ENCODE peak calls at places on chromosome 20, in eight cellular contexts. V, Z, W, O, F, Y, K and P are unnamed samples.
A peak's percentile ranks its signal among the peaks of the same experiment; 100 is the strongest.

GRCh38 chr20:42083280-42083679 is 465.1 kb upstream of the CHD6 start:
- DNase-seq in V (no peak), Y (no peak), W (no peak), O (no peak), K (no peak), F (no peak), Z (no peak), P (no peak)

GRCh38 chr20:20410678-20411077 is 42.8 kb downstream of the INSM1 start:
- DNase-seq in V (no peak), K (no peak), F (peak; percentile 58), Y (no peak), W (no peak), Z (no peak), O (no peak), P (no peak)

GRCh38 chr20:51195419-51195901 is 172.6 kb upstream of the KCNG1 start:
- DNase-seq in F (no peak), K (no peak), W (no peak), Z (no peak), O (no peak), V (no peak), Y (peak; percentile 42), P (no peak)

GRCh38 chr20:63071541-63072181 is 64.9 kb upstream of the BHLHE23 start:
- DNase-seq in K (no peak), Z (peak; percentile 50), V (no peak), Y (peak; percentile 35), F (no peak), O (no peak), W (peak; percentile 63), P (no peak)

GRCh38 chr20:14415492-14415891 is 78.1 kb upstream of the FLRT3 start:
- DNase-seq in W (no peak), Z (no peak), K (no peak), Y (no peak), V (no peak), O (no peak), F (no peak), P (no peak)

GRCh38 chr20:63691711-63692435 is 4.6 kb upstream of the TNFRSF6B start:
- DNase-seq in Y (no peak), Z (no peak), W (no peak), K (no peak), V (no peak), F (no peak), O (no peak), P (no peak)

GRCh38 chr20:36573798-36574277 is 441 bp downstream of the TGIF2 start:
- DNase-seq in W (peak; percentile 88), V (peak; percentile 59), Y (peak; percentile 9), K (peak; percentile 52), Z (no peak), O (peak; percentile 38), F (peak; percentile 43), P (peak; percentile 29)

GRCh38 chr20:35187584-35188190 is 15.8 kb downstream of the PROCR start:
- DNase-seq in K (no peak), V (no peak), W (no peak), F (no peak), Y (no peak), O (no peak), Z (no peak), P (no peak)

GRCh38 chr20:58864346-58864745 is 11.8 kb downstream of the GNAS start:
- DNase-seq in O (no peak), Z (no peak), V (no peak), W (no peak), Y (no peak), F (no peak), K (no peak), P (no peak)

GRCh38 chr20:15061061-15061430 is 723.6 kb upstream of the FLRT3 start:
- DNase-seq in F (no peak), K (no peak), W (no peak), O (no peak), Z (no peak), Y (no peak), V (no peak), P (no peak)

GRCh38 chr20:46550441-46550840 is at the start of gene OCSTAMP:
- DNase-seq in F (no peak), W (peak; percentile 67), Y (no peak), O (no peak), Z (no peak), K (no peak), V (no peak), P (no peak)

GRCh38 chr20:20490673-20491072 is 122.8 kb downstream of the INSM1 start:
- DNase-seq in K (no peak), Z (no peak), F (no peak), W (no peak), O (no peak), Y (no peak), V (no peak), P (no peak)

GRCh38 chr20:44616604-44616964 is 34.2 kb downstream of the PKIG start:
- DNase-seq in W (no peak), Y (no peak), O (no peak), F (peak; percentile 68), Z (no peak), K (no peak), V (no peak), P (no peak)

GRCh38 chr20:41136336-41136694 is 1.0 kb upstream of the PLCG1 start:
- DNase-seq in Y (no peak), W (no peak), V (peak; percentile 29), F (no peak), Z (no peak), K (no peak), O (no peak), P (no peak)

GRCh38 chr20:44711237-44711636 is 3.9 kb upstream of the CCN5 start:
- DNase-seq in V (no peak), F (peak; percentile 55), Z (no peak), O (no peak), W (no peak), K (no peak), Y (no peak), P (no peak)

GRCh38 chr20:40578961-40579360 is 110.1 kb downstream of the MAFB start:
- DNase-seq in F (no peak), K (no peak), Z (no peak), V (no peak), Y (no peak), O (no peak), W (no peak), P (no peak)

GRCh38 chr20:1824834-1825233 is 70.4 kb upstream of the SIRPA start:
- DNase-seq in K (no peak), O (no peak), W (no peak), F (no peak), V (no peak), Z (no peak), Y (no peak), P (no peak)

GRCh38 chr20:32527052-32527446 is 58.1 kb downstream of the NOL4L start:
- DNase-seq in Z (no peak), K (no peak), Y (no peak), O (no peak), V (no peak), W (no peak), F (no peak), P (no peak)

GRCh38 chr20:35542990-35543389 is 1.1 kb downstream of the ERGIC3 start:
- DNase-seq in O (no peak), F (no peak), W (no peak), K (no peak), Y (no peak), V (no peak), Z (no peak), P (no peak)

GRCh38 chr20:17850674-17851006 is 118.0 kb downstream of the SNX5 start:
- DNase-seq in W (no peak), K (no peak), Z (no peak), F (no peak), Y (no peak), O (no peak), V (no peak), P (no peak)

GRCh38 chr20:17848249-17848648 is 120.3 kb downstream of the SNX5 start:
- DNase-seq in Z (no peak), V (no peak), F (no peak), W (no peak), K (no peak), Y (no peak), O (no peak), P (no peak)

GRCh38 chr20:17849111-17849900 is 119.3 kb downstream of the SNX5 start:
- DNase-seq in K (no peak), F (no peak), Z (no peak), Y (no peak), W (no peak), O (no peak), V (no peak), P (no peak)

GRCh38 chr20:17849901-17850673 is 118.5 kb downstream of the SNX5 start:
- DNase-seq in W (no peak), V (no peak), K (no peak), O (no peak), Z (no peak), F (peak; percentile 76), Y (peak; percentile 97), P (no peak)

DNA sequence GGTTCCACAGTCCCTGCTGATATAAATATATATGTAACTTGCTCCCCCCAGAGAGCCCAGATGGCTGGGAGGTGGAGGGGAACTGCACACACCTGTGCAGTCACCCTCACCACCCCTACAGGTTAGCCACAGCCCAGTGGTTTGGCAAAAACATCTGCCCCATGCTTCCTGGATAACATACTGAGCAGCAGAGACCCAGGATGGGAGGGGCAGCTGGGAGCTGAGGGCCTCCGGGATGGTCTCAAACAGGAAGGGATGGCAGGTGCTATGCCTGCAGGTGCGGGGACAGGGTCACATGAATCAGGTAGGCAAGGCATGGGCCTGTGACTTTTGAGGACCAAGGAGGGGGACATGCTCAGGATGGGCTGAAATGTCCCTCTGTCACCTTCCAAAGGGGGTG is 119.9 kb downstream of the SNX5 start:
- DNase-seq in W (no peak), V (peak; percentile 46), Z (no peak), K (no peak), O (no peak), F (no peak), Y (no peak), P (no peak)
- H3K4me1 ChIP-seq in W (peaks cover 2% of the 10 kb centered on the region), V (no peaks in the 10 kb centered on the region), Z (peaks cover 2% of the 10 kb centered on the region), K (no peaks in the 10 kb centered on the region), O (no peaks in the 10 kb centered on the region), F (peaks cover 54% of the 10 kb centered on the region), Y (peaks cover 52% of the 10 kb centered on the region), P (no peaks in the 10 kb centered on the region)

GRCh38 chr20:56222945-56223344 is 25.6 kb upstream of the MC3R start:
- DNase-seq in F (no peak), Z (no peak), O (no peak), K (no peak), Y (peak; percentile 52), W (no peak), V (no peak), P (no peak)
- H3K9me3 ChIP-seq in F (peaks cover 22% of the 10 kb centered on the region), Z (no peaks in the 10 kb centered on the region), O (no peaks in the 10 kb centered on the region), K (no peaks in the 10 kb centered on the region), Y (peaks cover 13% of the 10 kb centered on the region), W (no peaks in the 10 kb centered on the region), V (no peaks in the 10 kb centered on the region), P (no peaks in the 10 kb centered on the region)

GRCh38 chr20:17859002-17859615 is 109.5 kb downstream of the SNX5 start:
- DNase-seq in V (peak; percentile 43), F (no peak), W (no peak), Z (no peak), K (no peak), O (no peak), Y (no peak), P (no peak)
- H3K4me1 ChIP-seq in V (no peaks in the 10 kb centered on the region), F (peaks cover 29% of the 10 kb centered on the region), W (peaks cover 6% of the 10 kb centered on the region), Z (peaks cover 4% of the 10 kb centered on the region), K (peaks cover 11% of the 10 kb centered on the region), O (peaks cover 14% of the 10 kb centered on the region), Y (peaks cover 31% of the 10 kb centered on the region), P (peaks cover 14% of the 10 kb centered on the region)

GRCh38 chr20:48007356-48007755 is 222.1 kb upstream of the SULF2 start:
- DNase-seq in Y (no peak), Z (no peak), W (no peak), F (no peak), O (no peak), K (no peak), V (no peak), P (no peak)
- H3K9me3 ChIP-seq in Y (peaks cover 5% of the 10 kb centered on the region), Z (no peaks in the 10 kb centered on the region), W (no peaks in the 10 kb centered on the region), F (peaks cover 36% of the 10 kb centered on the region), O (no peaks in the 10 kb centered on the region), K (peaks cover 22% of the 10 kb centered on the region), V (no peaks in the 10 kb centered on the region), P (no peaks in the 10 kb centered on the region)